ENCODE peak calls at places on chromosomes 13 and 19, in six cellular contexts. F, A, Y, M, U and C are unnamed samples.

GRCh38 chr13:99702687-99703319 is 201.5 kb downstream of the TM9SF2 start:
- DNase-seq in F (no peak), A (no peak), Y (no peak), M (no peak), U (no peak), C (no peak)

GRCh38 chr19:57282011-57282636 is 1.8 kb downstream of the ZNF460 start:
- DNase-seq in F (no peak), A (no peak), Y (no peak), M (no peak), U (no peak), C (no peak)

GRCh38 chr13:112341976-112342735 is 34.0 kb upstream of the SPACA7 start:
- DNase-seq in F (no peak), A (no peak), Y (peak), M (no peak), U (no peak), C (no peak)

GRCh38 chr13:102697264-102697663 is 2.4 kb upstream of the METTL21C start:
- DNase-seq in F (no peak), A (no peak), Y (no peak), M (no peak), U (no peak), C (no peak)

GRCh38 chr13:41858783-41859182 is 102.1 kb downstream of the VWA8 start:
- DNase-seq in F (no peak), A (no peak), Y (no peak), M (no peak), U (no peak), C (no peak)

GRCh38 chr19:41234512-41235208 is 15.6 kb downstream of the AXL start:
- DNase-seq in F (no peak), A (no peak), Y (peak), M (no peak), U (no peak), C (no peak)

GRCh38 chr19:12764698-12765097 is 10.7 kb downstream of the HOOK2 start:
- DNase-seq in F (no peak), A (no peak), Y (no peak), M (no peak), U (no peak), C (no peak)

GRCh38 chr19:51091895-51092873 is 9.5 kb upstream of the KLK14 start:
- DNase-seq in F (no peak), A (no peak), Y (no peak), M (no peak), U (no peak), C (no peak)

GRCh38 chr13:98413796-98414195 is 163.1 kb downstream of the STK24 start:
- DNase-seq in F (no peak), A (no peak), Y (peak), M (no peak), U (no peak), C (no peak)

GRCh38 chr19:13629687-13630357 is 123.5 kb upstream of the CACNA1A start:
- DNase-seq in F (no peak), A (no peak), Y (no peak), M (peak), U (no peak), C (no peak)

GRCh38 chr19:1026189-1027019 is at the start of gene CNN2:
- DNase-seq in F (peak), A (peak), Y (peak), M (peak), U (no peak), C (no peak)

GRCh38 chr19:2425622-2426581 is 1.5 kb downstream of the TIMM13 start:
- DNase-seq in F (no peak), A (peak), Y (no peak), M (no peak), U (no peak), C (no peak)
- TF ChIP-seq CTCF in F (no peak), A (no peak), Y (no peak), M (no peak), U (no peak), C (no peak)

GRCh38 chr19:55146648-55147218 is 2.3 kb downstream of the TNNT1 start:
- DNase-seq in F (no peak), A (no peak), Y (no peak), M (no peak), U (no peak), C (no peak)

GRCh38 chr19:55146078-55146647 is 2.8 kb downstream of the TNNT1 start:
- DNase-seq in F (no peak), A (no peak), Y (no peak), M (peak), U (no peak), C (no peak)

GRCh38 chr19:55141696-55142095 is 7.3 kb downstream of the TNNT1 start:
- DNase-seq in F (no peak), A (no peak), Y (no peak), M (no peak), U (no peak), C (no peak)

GRCh38 chr19:55147408-55148251 is 1.4 kb downstream of the TNNT1 start:
- DNase-seq in F (no peak), A (no peak), Y (no peak), M (no peak), U (no peak), C (no peak)

GRCh38 chr19:55145241-55145640 is 3.8 kb downstream of the TNNT1 start:
- DNase-seq in F (no peak), A (no peak), Y (no peak), M (no peak), U (no peak), C (no peak)
- TF ChIP-seq CTCF in F (no peak), A (no peak), Y (no peak), M (no peak), U (no peak), C (no peak)

GRCh38 chr13:27083183-27083582 is 88.4 kb downstream of the USP12 start:
- DNase-seq in F (no peak), A (no peak), Y (no peak), M (no peak), U (no peak), C (no peak)
- TF ChIP-seq CTCF in F (no peak), A (no peak), Y (no peak), M (no peak), U (no peak), C (no peak)

GRCh38 chr19:29745253-29745652 is 30.2 kb upstream of the C19orf12 start:
- DNase-seq in F (no peak), A (no peak), Y (no peak), M (no peak), U (no peak), C (no peak)
- TF ChIP-seq CTCF in F (no peak), A (no peak), Y (no peak), M (peak), U (no peak), C (no peak)